ENCODE peak calls at places on chromosomes 4 and X, in four cellular contexts. R is AG09309, Z is PC-9, E is astrocyte of the spinal cord. H is an unnamed sample.

GRCh38 chr4:44016582-44017421 is 431.8 kb downstream of the KCTD8 start:
- DNase-seq in R (no peak), Z (peak), E (peak), H (no peak)

GRCh38 chr4:142380052-142380598 is 466.0 kb downstream of the INPP4B start:
- DNase-seq in R (no peak), Z (no peak), E (no peak), H (no peak)

GRCh38 chr4:115279300-115279699 is 165.9 kb upstream of the NDST4 start:
- DNase-seq in R (no peak), Z (no peak), E (no peak), H (no peak)

GRCh38 chr4:100008048-100008447 is 58.0 kb upstream of the H2AZ1 start:
- DNase-seq in R (peak), Z (no peak), E (peak), H (peak)

GRCh38 chr4:187238646-187239045 is 515.0 kb upstream of the FAT1 start:
- DNase-seq in R (no peak), Z (no peak), E (no peak), H (no peak)

GRCh38 chr4:123856689-123857545 is 460.3 kb downstream of the SPRY1 start:
- DNase-seq in R (no peak), Z (no peak), E (peak), H (peak)

GRCh38 chr4:33162122-33162521 is 2442.0 kb downstream of the PCDH7 start:
- DNase-seq in R (no peak), Z (no peak), E (no peak), H (peak)

GRCh38 chrX:22969416-22969815 is 30.3 kb upstream of the DDX53 start:
- DNase-seq in R (no peak), Z (no peak), E (no peak), H (no peak)

DNA sequence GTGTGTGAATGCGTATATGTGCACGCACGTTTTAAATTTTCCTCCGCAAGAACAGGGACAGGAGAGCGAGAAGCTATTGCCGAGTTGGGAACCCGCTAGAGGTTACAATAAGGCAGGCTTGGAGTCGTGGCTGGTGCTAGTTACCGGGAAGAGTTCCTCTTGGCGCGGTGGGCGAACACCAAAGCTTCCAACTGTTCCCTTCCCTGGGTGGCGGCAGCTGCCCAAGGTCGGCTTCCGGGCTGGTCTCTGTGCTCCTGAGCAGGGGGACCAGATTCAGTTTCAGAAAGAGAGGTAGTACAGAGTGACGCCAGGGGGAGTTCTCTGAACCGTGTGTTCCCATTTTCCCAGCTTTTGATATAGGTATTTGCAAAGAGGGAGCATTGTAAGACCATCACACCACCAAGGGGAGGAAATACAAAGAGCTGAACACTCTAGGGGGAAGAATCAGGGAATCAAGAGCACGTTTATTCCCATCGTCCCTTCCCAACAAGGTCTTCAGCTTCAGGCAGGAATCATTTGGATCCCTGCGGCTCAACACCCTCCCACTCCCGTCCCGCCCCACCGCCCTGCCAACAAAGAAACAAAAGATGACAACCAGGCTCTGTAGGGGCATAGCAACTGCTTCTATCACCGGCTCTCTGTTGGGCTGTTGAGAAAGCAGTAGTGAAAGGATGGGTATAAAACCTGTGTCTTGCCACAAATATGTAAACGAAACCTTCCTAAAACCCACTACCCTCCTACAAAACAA is 113.6 kb upstream of the TEX13C start:
- DNase-seq in R (no peak), Z (no peak), E (peak), H (no peak)
- TF ChIP-seq CTCF in R (no peak), Z (no peak), E (peak), H (no peak)

DNA sequence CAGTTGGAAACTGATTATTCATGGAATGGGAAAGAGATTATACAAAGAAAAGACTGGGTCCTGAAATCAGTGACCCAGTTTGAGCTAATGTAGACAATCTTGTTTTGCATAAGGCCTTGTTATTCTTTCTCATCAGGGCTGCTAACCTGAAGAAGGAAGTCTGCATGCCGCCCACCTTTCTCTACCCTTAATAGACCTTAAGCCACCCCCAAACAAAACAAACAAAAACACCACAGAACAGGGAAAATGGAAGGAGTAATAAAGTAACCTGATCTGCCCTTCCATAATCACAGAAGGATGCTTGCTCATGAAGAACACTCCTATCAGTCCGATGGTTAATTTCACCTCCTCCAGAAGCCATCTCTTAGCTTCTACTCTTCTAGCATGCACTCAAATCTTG is 288.1 kb downstream of the FRMPD4 start:
- DNase-seq in R (no peak), Z (no peak), E (no peak), H (no peak)
- H3K4me3 ChIP-seq in R (no peak), Z (no peak), E (no peak), H (no peak)

DNA sequence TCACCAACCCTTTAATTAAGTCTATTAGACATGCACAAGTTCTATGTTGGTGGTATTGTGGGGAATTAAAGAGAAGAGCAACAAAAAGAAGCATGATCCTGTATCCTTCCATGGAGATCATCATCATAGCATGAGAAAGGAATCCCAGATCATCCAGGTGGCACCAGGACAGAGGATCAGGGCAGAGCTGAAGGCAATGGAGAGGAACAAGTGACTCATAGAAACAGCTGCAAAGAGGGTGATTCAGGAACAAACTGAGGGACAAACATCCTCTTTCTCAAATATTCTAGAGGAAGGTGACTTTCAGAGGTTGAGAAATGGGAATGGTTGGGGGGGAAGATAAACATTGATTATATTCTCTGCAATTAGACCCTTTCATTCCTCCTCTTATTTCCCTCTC is 105.5 kb upstream of the OTUD4 start:
- DNase-seq in R (no peak), Z (no peak), E (peak), H (peak)
- TF ChIP-seq CTCF in R (no peak), Z (no peak), E (no peak), H (no peak)

GRCh38 chr4:169098969-169099685 is 89.1 kb upstream of the CBR4 start:
- DNase-seq in R (no peak), Z (no peak), E (no peak), H (no peak)
- H3K4me3 ChIP-seq in R (no peak), Z (no peak), E (no peak), H (no peak)

GRCh38 chr4:107046261-107046660 is 10.1 kb upstream of the DKK2 start:
- DNase-seq in R (no peak), Z (no peak), E (no peak), H (no peak)

DNA sequence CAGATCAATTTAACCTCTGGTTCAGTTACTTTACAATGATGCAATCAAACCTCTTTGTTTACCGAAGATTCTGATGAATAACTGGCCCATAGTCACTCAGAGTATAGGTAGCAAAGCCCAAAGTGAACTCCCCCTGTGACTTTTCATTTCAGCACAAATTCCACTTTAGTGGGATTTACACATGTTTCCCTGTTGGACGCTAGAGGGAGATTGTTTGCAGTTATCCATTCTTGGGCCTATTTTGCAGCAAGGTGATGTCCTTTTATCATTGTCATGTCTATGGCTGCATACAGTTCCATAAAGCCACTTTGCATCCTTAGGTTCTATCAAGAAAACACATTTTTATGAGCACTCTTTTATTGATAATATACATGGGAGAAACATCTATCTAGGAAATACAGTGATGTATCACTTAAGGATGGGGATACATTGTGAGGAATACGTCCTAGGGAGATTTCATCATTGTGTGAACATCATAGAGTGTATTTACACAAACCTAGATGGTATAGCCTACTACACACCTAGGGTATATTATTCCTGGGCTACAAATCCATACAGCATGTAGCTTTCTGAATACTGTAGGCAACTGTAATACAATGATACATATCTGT is 14.5 kb upstream of the DKK2 start:
- DNase-seq in R (no peak), Z (no peak), E (no peak), H (peak)
- TF ChIP-seq CTCF in R (peak), Z (peak), E (peak), H (peak)

DNA sequence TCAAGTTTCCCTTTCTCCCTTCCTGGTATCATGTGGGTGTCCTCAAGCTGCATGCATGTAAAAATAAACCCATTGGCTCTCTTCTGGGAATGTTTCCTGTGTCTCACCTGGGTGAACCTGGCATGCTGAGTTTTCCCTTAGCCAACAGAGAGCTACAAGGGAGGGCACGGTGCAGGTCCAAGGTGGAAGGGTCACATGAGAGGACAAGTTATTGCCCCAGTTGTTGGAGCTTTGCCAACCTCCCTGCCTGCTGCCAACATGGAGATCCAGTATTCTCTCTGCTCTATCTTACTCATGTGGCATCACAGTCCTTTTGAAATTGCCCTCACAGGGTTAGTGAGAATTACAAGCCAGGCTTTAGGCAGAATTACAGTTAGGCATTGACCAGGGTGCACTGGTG is 196.1 kb upstream of the GYPA start:
- DNase-seq in R (no peak), Z (no peak), E (no peak), H (no peak)
- H3K4me3 ChIP-seq in R (no peak), Z (no peak), E (no peak), H (no peak)

GRCh38 chrX:153649178-153649914 is 2.3 kb downstream of the DUSP9 start:
- DNase-seq in R (no peak), Z (peak), E (no peak), H (no peak)
- TF ChIP-seq CTCF in R (peak), Z (peak), E (peak), H (no peak)

H was measured in foreskin fibroblast.